ENCODE peak calls at places on chromosome 1, in nine cellular contexts. L is ELR, I is GM20000, T is Panc1, M is ovary, G is T-cell, R is AG04450, C is ureter, V is GM23248. F is an unnamed sample.

GRCh38 chr1:15707239-15707940 is 23.3 kb downstream of the PLEKHM2 start:
- DNase-seq in L (no peak), I (no peak), T (no peak), M (no peak), G (no peak), R (no peak), C (no peak), V (no peak), F (no peak)

GRCh38 chr1:168050307-168050706 is 86.4 kb downstream of the GPR161 start:
- DNase-seq in L (no peak), I (no peak), T (no peak), M (no peak), G (no peak), R (no peak), C (no peak), V (no peak), F (no peak)

GRCh38 chr1:54810144-54810942 is 9.2 kb upstream of the TTC22 start:
- DNase-seq in L (peak; percentile 74), I (peak; percentile 85), T (peak; percentile 67), M (peak; percentile 80), G (peak; percentile 62), R (peak; percentile 1), C (peak; percentile 66), V (peak; percentile 79), F (no peak)

GRCh38 chr1:201633297-201633696 is 94.4 kb downstream of the NAV1 start:
- DNase-seq in L (no peak), I (no peak), T (no peak), M (no peak), G (no peak), R (no peak), C (no peak), V (no peak), F (no peak)

GRCh38 chr1:231508941-231509340 is 19.5 kb upstream of the TSNAX start:
- DNase-seq in L (no peak), I (no peak), T (no peak), M (no peak), G (no peak), R (no peak), C (no peak), V (no peak), F (no peak)

GRCh38 chr1:81799939-81800740 is 594 bp upstream of the ADGRL2 start:
- DNase-seq in L (peak; percentile 49), I (peak; percentile 13), T (no peak), M (peak; percentile 79), G (no peak), R (peak; percentile 24), C (peak; percentile 57), V (peak; percentile 78), F (peak; percentile 87)

GRCh38 chr1:43586136-43586726 is 55.5 kb downstream of the PTPRF start:
- DNase-seq in L (no peak), I (no peak), T (no peak), M (no peak), G (no peak), R (no peak), C (peak; percentile 61), V (no peak), F (no peak)

GRCh38 chr1:9700340-9700739 is 48.8 kb downstream of the PIK3CD start:
- DNase-seq in L (peak; percentile 95), I (no peak), T (peak; percentile 73), M (no peak), G (no peak), R (no peak), C (no peak), V (peak; percentile 94), F (no peak)

GRCh38 chr1:19812875-19813650 is 2.0 kb downstream of the RNF186 start:
- DNase-seq in L (no peak), I (no peak), T (no peak), M (no peak), G (no peak), R (no peak), C (no peak), V (no peak), F (peak; percentile 64)

GRCh38 chr1:79295967-79296366 is 289.4 kb upstream of the ADGRL4 start:
- DNase-seq in L (no peak), I (no peak), T (no peak), M (no peak), G (no peak), R (no peak), C (no peak), V (peak; percentile 50), F (no peak)

F was measured in lower leg skin.